ENCODE peak calls at places on chromosomes 4 and X, in six cellular contexts. One of them, this sample, is unnamed.

GRCh38 chr4:56861365-56861764 is 39.9 kb upstream of the SPINK2 start:
- DNase-seq in iPS DF 6.9: no peak
- DNase-seq in fibroblast of pulmonary artery: peak; percentile 18
- DNase-seq in CD4-positive, CD25-positive, alpha-beta regulatory T cell: no peak
- DNase-seq in psoas muscle: no peak
- DNase-seq in body of pancreas: no peak
- DNase-seq in this sample: no peak

GRCh38 chr4:121156822-121157769 is 7.0 kb downstream of the TNIP3 start:
- DNase-seq in iPS DF 6.9: no peak
- DNase-seq in fibroblast of pulmonary artery: peak; percentile 42
- DNase-seq in CD4-positive, CD25-positive, alpha-beta regulatory T cell: peak; percentile 22
- DNase-seq in psoas muscle: peak; percentile 45
- DNase-seq in body of pancreas: no peak
- DNase-seq in this sample: no peak

GRCh38 chr4:82868572-82868971 is 22.4 kb downstream of the SEC31A start:
- DNase-seq in iPS DF 6.9: no peak
- DNase-seq in fibroblast of pulmonary artery: no peak
- DNase-seq in CD4-positive, CD25-positive, alpha-beta regulatory T cell: no peak
- DNase-seq in psoas muscle: no peak
- DNase-seq in body of pancreas: no peak
- DNase-seq in this sample: no peak

GRCh38 chr4:80008971-80009370 is 64.1 kb downstream of the ANTXR2 start:
- DNase-seq in iPS DF 6.9: no peak
- DNase-seq in fibroblast of pulmonary artery: no peak
- DNase-seq in CD4-positive, CD25-positive, alpha-beta regulatory T cell: no peak
- DNase-seq in psoas muscle: no peak
- DNase-seq in body of pancreas: no peak
- DNase-seq in this sample: no peak

GRCh38 chr4:128287159-128287870 is at the start of gene PGRMC2:
- DNase-seq in iPS DF 6.9: no peak
- DNase-seq in fibroblast of pulmonary artery: peak; percentile 35
- DNase-seq in CD4-positive, CD25-positive, alpha-beta regulatory T cell: no peak
- DNase-seq in psoas muscle: no peak
- DNase-seq in body of pancreas: no peak
- DNase-seq in this sample: peak; percentile 14

GRCh38 chrX:20857746-20858145 is 516.5 kb upstream of the CNKSR2 start:
- DNase-seq in iPS DF 6.9: no peak
- DNase-seq in fibroblast of pulmonary artery: peak; percentile 87
- DNase-seq in CD4-positive, CD25-positive, alpha-beta regulatory T cell: no peak
- DNase-seq in psoas muscle: no peak
- DNase-seq in body of pancreas: no peak
- DNase-seq in this sample: no peak

GRCh38 chr4:110201502-110201901 is 3.1 kb upstream of the ELOVL6 start:
- DNase-seq in iPS DF 6.9: no peak
- DNase-seq in fibroblast of pulmonary artery: no peak
- DNase-seq in CD4-positive, CD25-positive, alpha-beta regulatory T cell: no peak
- DNase-seq in psoas muscle: no peak
- DNase-seq in body of pancreas: no peak
- DNase-seq in this sample: no peak

GRCh38 chrX:107683124-107683895 is 55.0 kb downstream of the PRPS1 start:
- DNase-seq in iPS DF 6.9: no peak
- DNase-seq in fibroblast of pulmonary artery: peak; percentile 64
- DNase-seq in CD4-positive, CD25-positive, alpha-beta regulatory T cell: no peak
- DNase-seq in psoas muscle: peak; percentile 63
- DNase-seq in body of pancreas: peak; percentile 28
- DNase-seq in this sample: no peak

GRCh38 chr4:89998350-89999098 is 103.9 kb downstream of the MMRN1 start:
- DNase-seq in iPS DF 6.9: no peak
- DNase-seq in fibroblast of pulmonary artery: no peak
- DNase-seq in CD4-positive, CD25-positive, alpha-beta regulatory T cell: no peak
- DNase-seq in psoas muscle: no peak
- DNase-seq in body of pancreas: no peak
- DNase-seq in this sample: no peak

GRCh38 chr4:37685726-37686372 is 327 bp downstream of the RELL1 start:
- DNase-seq in iPS DF 6.9: no peak
- DNase-seq in fibroblast of pulmonary artery: no peak
- DNase-seq in CD4-positive, CD25-positive, alpha-beta regulatory T cell: peak; percentile 75
- DNase-seq in psoas muscle: peak; percentile 79
- DNase-seq in body of pancreas: no peak
- DNase-seq in this sample: no peak

GRCh38 chrX:95885074-95885473 is 799.6 kb upstream of the DIAPH2 start:
- DNase-seq in iPS DF 6.9: no peak
- DNase-seq in fibroblast of pulmonary artery: peak; percentile 80
- DNase-seq in CD4-positive, CD25-positive, alpha-beta regulatory T cell: no peak
- DNase-seq in psoas muscle: no peak
- DNase-seq in body of pancreas: no peak
- DNase-seq in this sample: no peak

GRCh38 chrX:57044226-57044625 is 48.9 kb upstream of the SPIN3 start:
- DNase-seq in iPS DF 6.9: no peak
- DNase-seq in fibroblast of pulmonary artery: no peak
- DNase-seq in CD4-positive, CD25-positive, alpha-beta regulatory T cell: no peak
- DNase-seq in psoas muscle: no peak
- DNase-seq in body of pancreas: no peak
- DNase-seq in this sample: no peak

GRCh38 chr4:14091966-14092365 is 464.4 kb upstream of the BOD1L1 start:
- DNase-seq in iPS DF 6.9: no peak
- DNase-seq in fibroblast of pulmonary artery: no peak
- DNase-seq in CD4-positive, CD25-positive, alpha-beta regulatory T cell: no peak
- DNase-seq in psoas muscle: no peak
- DNase-seq in body of pancreas: no peak
- DNase-seq in this sample: no peak

GRCh38 chrX:135585153-135585552 is 64.7 kb downstream of the INTS6L start:
- DNase-seq in iPS DF 6.9: no peak
- DNase-seq in fibroblast of pulmonary artery: no peak
- DNase-seq in CD4-positive, CD25-positive, alpha-beta regulatory T cell: no peak
- DNase-seq in psoas muscle: no peak
- DNase-seq in body of pancreas: no peak
- DNase-seq in this sample: no peak

GRCh38 chr4:167290684-167291083 is 56.4 kb upstream of the SPOCK3 start:
- DNase-seq in iPS DF 6.9: no peak
- DNase-seq in fibroblast of pulmonary artery: peak; percentile 63
- DNase-seq in CD4-positive, CD25-positive, alpha-beta regulatory T cell: no peak
- DNase-seq in psoas muscle: no peak
- DNase-seq in body of pancreas: no peak
- DNase-seq in this sample: peak; percentile 11

GRCh38 chr4:56147371-56147770 is 198.6 kb downstream of the CEP135 start:
- DNase-seq in iPS DF 6.9: no peak
- DNase-seq in fibroblast of pulmonary artery: peak; percentile 73
- DNase-seq in CD4-positive, CD25-positive, alpha-beta regulatory T cell: no peak
- DNase-seq in psoas muscle: no peak
- DNase-seq in body of pancreas: no peak
- DNase-seq in this sample: no peak

GRCh38 chr4:113179996-113180395 is 130.5 kb downstream of the ANK2 start:
- DNase-seq in iPS DF 6.9: no peak
- DNase-seq in fibroblast of pulmonary artery: no peak
- DNase-seq in CD4-positive, CD25-positive, alpha-beta regulatory T cell: no peak
- DNase-seq in psoas muscle: no peak
- DNase-seq in body of pancreas: no peak
- DNase-seq in this sample: no peak

DNA sequence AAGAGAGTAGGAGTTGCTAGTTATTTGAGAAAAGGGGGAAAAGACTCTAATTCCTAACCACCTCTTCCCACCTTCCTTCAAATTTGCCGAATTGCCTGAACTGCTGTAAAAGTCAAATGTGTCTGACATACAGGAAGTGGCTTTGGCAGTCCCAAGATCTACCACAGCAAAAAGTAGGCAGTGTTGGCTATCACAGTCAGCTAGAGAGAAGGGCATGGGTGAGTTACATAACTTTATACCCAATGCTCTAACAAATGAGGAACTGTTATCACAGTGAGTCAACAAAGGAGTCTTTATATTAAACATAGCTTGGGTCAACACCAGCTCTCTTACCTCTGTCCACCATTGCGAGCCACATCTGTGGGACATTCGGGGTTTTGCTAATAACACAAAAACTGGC is 2.4 kb upstream of the MBNL3 start:
- DNase-seq in iPS DF 6.9: no peak
- DNase-seq in fibroblast of pulmonary artery: no peak
- DNase-seq in CD4-positive, CD25-positive, alpha-beta regulatory T cell: peak; percentile 56
- DNase-seq in psoas muscle: no peak
- DNase-seq in body of pancreas: peak; percentile 25
- DNase-seq in this sample: peak; percentile 32
- H3K4me3 ChIP-seq in iPS DF 6.9: no peak overlapping the region
- H3K4me3 ChIP-seq in fibroblast of pulmonary artery: no peak overlapping the region
- H3K4me3 ChIP-seq in CD4-positive, CD25-positive, alpha-beta regulatory T cell: peak overlapping the region; percentile 73
- H3K4me3 ChIP-seq in psoas muscle: no peak overlapping the region
- H3K4me3 ChIP-seq in body of pancreas: no peak overlapping the region
- H3K4me3 ChIP-seq in this sample: peak overlapping the region; percentile 62

GRCh38 chr4:172813359-172813923 is 355.2 kb upstream of the GALNT7 start:
- DNase-seq in iPS DF 6.9: no peak
- DNase-seq in fibroblast of pulmonary artery: no peak
- DNase-seq in CD4-positive, CD25-positive, alpha-beta regulatory T cell: no peak
- DNase-seq in psoas muscle: no peak
- DNase-seq in body of pancreas: no peak
- DNase-seq in this sample: no peak
- H3K4me3 ChIP-seq in iPS DF 6.9: no peak overlapping the region
- H3K4me3 ChIP-seq in fibroblast of pulmonary artery: no peak overlapping the region
- H3K4me3 ChIP-seq in CD4-positive, CD25-positive, alpha-beta regulatory T cell: no peak overlapping the region
- H3K4me3 ChIP-seq in psoas muscle: no peak overlapping the region
- H3K4me3 ChIP-seq in body of pancreas: no peak overlapping the region
- H3K4me3 ChIP-seq in this sample: no peak overlapping the region

GRCh38 chr4:2412534-2412884 is 5.9 kb downstream of the ZFYVE28 start:
- DNase-seq in iPS DF 6.9: no peak
- DNase-seq in fibroblast of pulmonary artery: no peak
- DNase-seq in CD4-positive, CD25-positive, alpha-beta regulatory T cell: peak; percentile 95
- DNase-seq in psoas muscle: no peak
- DNase-seq in body of pancreas: no peak
- DNase-seq in this sample: peak; percentile 56

GRCh38 chr4:2415213-2415612 is 3.2 kb downstream of the ZFYVE28 start:
- DNase-seq in iPS DF 6.9: no peak
- DNase-seq in fibroblast of pulmonary artery: no peak
- DNase-seq in CD4-positive, CD25-positive, alpha-beta regulatory T cell: no peak
- DNase-seq in psoas muscle: no peak
- DNase-seq in body of pancreas: no peak
- DNase-seq in this sample: no peak

GRCh38 chr4:2415881-2416563 is 2.4 kb downstream of the ZFYVE28 start:
- DNase-seq in iPS DF 6.9: no peak
- DNase-seq in fibroblast of pulmonary artery: no peak
- DNase-seq in CD4-positive, CD25-positive, alpha-beta regulatory T cell: peak; percentile 24
- DNase-seq in psoas muscle: no peak
- DNase-seq in body of pancreas: no peak
- DNase-seq in this sample: no peak

GRCh38 chr4:2412885-2413716 is 5.3 kb downstream of the ZFYVE28 start:
- DNase-seq in iPS DF 6.9: no peak
- DNase-seq in fibroblast of pulmonary artery: peak; percentile 92
- DNase-seq in CD4-positive, CD25-positive, alpha-beta regulatory T cell: peak; percentile 98
- DNase-seq in psoas muscle: peak; percentile 91
- DNase-seq in body of pancreas: peak; percentile 79
- DNase-seq in this sample: peak; percentile 88

DNA sequence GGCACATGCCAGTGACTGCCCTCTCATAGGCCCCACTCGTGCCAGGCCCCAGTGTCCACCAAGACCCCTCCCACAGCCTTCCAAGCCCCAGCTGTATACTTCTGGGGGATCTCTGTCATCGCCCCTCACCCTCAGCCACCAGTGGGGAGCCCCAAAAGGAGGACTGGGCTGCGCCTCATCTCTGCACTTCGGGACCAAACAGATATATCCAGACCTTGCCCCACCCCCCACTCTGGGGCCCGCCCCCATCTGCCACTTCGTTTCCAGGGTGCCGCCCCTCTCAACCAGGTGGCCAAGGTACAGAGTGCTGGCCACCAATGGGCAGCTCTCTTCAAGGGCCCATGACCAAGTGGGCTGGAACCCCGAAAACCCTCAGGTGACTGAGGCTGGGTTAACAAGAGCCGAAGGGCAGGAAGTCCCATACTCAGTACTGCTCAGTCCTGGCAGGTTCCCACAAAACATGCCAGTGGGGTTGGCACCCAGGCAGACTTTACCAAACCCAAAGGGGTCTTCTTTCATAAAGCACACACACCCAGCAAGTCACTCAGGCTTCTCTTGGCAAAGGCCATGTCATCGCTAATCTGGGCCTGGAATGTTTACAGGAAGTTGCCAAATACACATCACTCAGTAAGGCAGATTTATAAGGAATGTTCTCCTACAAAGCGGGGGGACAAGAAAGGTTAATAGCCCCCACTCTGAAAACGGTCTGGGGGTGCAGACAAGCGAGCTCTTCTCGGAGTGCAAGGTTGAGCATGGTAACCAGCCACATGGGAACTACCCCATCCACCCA is 4.4 kb downstream of the ZFYVE28 start:
- DNase-seq in iPS DF 6.9: no peak
- DNase-seq in fibroblast of pulmonary artery: peak; percentile 66
- DNase-seq in CD4-positive, CD25-positive, alpha-beta regulatory T cell: peak; percentile 58
- DNase-seq in psoas muscle: no peak
- DNase-seq in body of pancreas: no peak
- DNase-seq in this sample: no peak
- H3K4me3 ChIP-seq in iPS DF 6.9: no peak overlapping the region
- H3K4me3 ChIP-seq in fibroblast of pulmonary artery: peak overlapping the region; percentile 22
- H3K4me3 ChIP-seq in CD4-positive, CD25-positive, alpha-beta regulatory T cell: peak overlapping the region; percentile 79
- H3K4me3 ChIP-seq in psoas muscle: peak overlapping the region; percentile 44
- H3K4me3 ChIP-seq in body of pancreas: no peak overlapping the region
- H3K4me3 ChIP-seq in this sample: peak overlapping the region; percentile 43

DNA sequence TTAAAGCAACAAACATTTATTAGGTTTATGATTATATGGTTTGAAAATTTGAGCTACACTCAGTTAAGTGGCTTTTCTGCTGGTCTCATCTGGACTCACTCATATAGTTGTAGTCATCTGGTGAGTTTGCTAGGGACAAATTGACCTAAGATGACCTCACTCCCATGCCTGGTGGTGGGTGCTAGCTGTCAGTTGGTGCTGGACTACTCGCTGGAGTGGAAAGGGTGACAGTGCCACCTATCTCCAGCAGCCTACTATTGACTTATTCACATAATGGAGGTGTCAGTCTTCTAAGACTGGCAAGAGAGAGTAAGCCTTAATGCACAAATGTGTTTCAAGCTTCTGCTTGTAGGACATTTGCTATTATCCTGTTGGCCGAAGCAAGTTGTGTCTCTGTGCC is 88.2 kb downstream of the TASL start:
- DNase-seq in iPS DF 6.9: no peak
- DNase-seq in fibroblast of pulmonary artery: no peak
- DNase-seq in CD4-positive, CD25-positive, alpha-beta regulatory T cell: no peak
- DNase-seq in psoas muscle: no peak
- DNase-seq in body of pancreas: no peak
- DNase-seq in this sample: no peak
- H3K4me3 ChIP-seq in iPS DF 6.9: no peak overlapping the region
- H3K4me3 ChIP-seq in fibroblast of pulmonary artery: no peak overlapping the region
- H3K4me3 ChIP-seq in CD4-positive, CD25-positive, alpha-beta regulatory T cell: no peak overlapping the region
- H3K4me3 ChIP-seq in psoas muscle: no peak overlapping the region
- H3K4me3 ChIP-seq in body of pancreas: no peak overlapping the region
- H3K4me3 ChIP-seq in this sample: no peak overlapping the region

This sample was measured in Jurkat, Clone E6-1.